ENCODE peak calls at places on chromosomes 16 and 17, in eight cellular contexts. D, B, L, K, Q, Z, N and S are unnamed samples.

GRCh38 chr16:23323224-23324030 is 21.3 kb downstream of the SCNN1B start:
- DNase-seq in D (no peak), B (no peak), L (no peak), K (no peak), Q (no peak), Z (no peak), N (no peak), S (no peak)

GRCh38 chr17:69900829-69901228 is 174.2 kb upstream of the KCNJ16 start:
- DNase-seq in D (no peak), B (no peak), L (no peak), K (no peak), Q (no peak), Z (no peak), N (no peak), S (no peak)

GRCh38 chr17:1367351-1367745 is 32.7 kb downstream of the YWHAE start:
- DNase-seq in D (peak; percentile 54), B (no peak), L (no peak), K (peak; percentile 43), Q (no peak), Z (no peak), N (no peak), S (no peak)

GRCh38 chr17:77329741-77330531 is 189.2 kb downstream of the SEC14L1 start:
- DNase-seq in D (no peak), B (peak; percentile 85), L (no peak), K (no peak), Q (peak; percentile 20), Z (no peak), N (no peak), S (no peak)

GRCh38 chr17:14781123-14781522 is 480.2 kb downstream of the HS3ST3B1 start:
- DNase-seq in D (no peak), B (no peak), L (no peak), K (no peak), Q (no peak), Z (no peak), N (no peak), S (no peak)

GRCh38 chr17:73719588-73720071 is 75.4 kb upstream of the SDK2 start:
- DNase-seq in D (no peak), B (no peak), L (no peak), K (no peak), Q (no peak), Z (no peak), N (no peak), S (no peak)

GRCh38 chr17:64992325-64992802 is 64.2 kb downstream of the GNA13 start:
- DNase-seq in D (peak; percentile 26), B (peak; percentile 18), L (peak; percentile 94), K (peak; percentile 16), Q (peak; percentile 70), Z (no peak), N (no peak), S (peak; percentile 81)

GRCh38 chr16:25177831-25178688 is 38.7 kb upstream of the AQP8 start:
- DNase-seq in D (no peak), B (no peak), L (no peak), K (no peak), Q (peak; percentile 59), Z (no peak), N (no peak), S (no peak)

GRCh38 chr16:4733747-4734062 is 366 bp downstream of the ANKS3 start:
- DNase-seq in D (no peak), B (no peak), L (no peak), K (no peak), Q (no peak), Z (no peak), N (no peak), S (no peak)

GRCh38 chr16:20875358-20875656 is 24.9 kb downstream of the DCUN1D3 start:
- DNase-seq in D (no peak), B (no peak), L (no peak), K (no peak), Q (no peak), Z (no peak), N (no peak), S (no peak)

GRCh38 chr17:10051112-10051511 is 146.0 kb upstream of the RCVRN start:
- DNase-seq in D (peak; percentile 52), B (no peak), L (no peak), K (no peak), Q (no peak), Z (no peak), N (no peak), S (no peak)

GRCh38 chr16:29736112-29736511 is 9.7 kb downstream of the C16orf54 start:
- DNase-seq in D (no peak), B (no peak), L (no peak), K (no peak), Q (no peak), Z (no peak), N (no peak), S (no peak)

GRCh38 chr16:1245452-1246005 is 5.0 kb downstream of the TPSAB1 start:
- DNase-seq in D (no peak), B (no peak), L (no peak), K (no peak), Q (no peak), Z (peak; percentile 18), N (no peak), S (no peak)

GRCh38 chr16:1310832-1311200 is 1.4 kb downstream of the UBE2I start:
- DNase-seq in D (no peak), B (no peak), L (no peak), K (peak; percentile 9), Q (peak; percentile 57), Z (peak; percentile 45), N (no peak), S (no peak)

GRCh38 chr17:50198026-50198669 is 3.3 kb downstream of the COL1A1 start:
- DNase-seq in D (peak; percentile 60), B (no peak), L (no peak), K (peak; percentile 70), Q (peak; percentile 55), Z (peak; percentile 69), N (peak; percentile 34), S (no peak)

GRCh38 chr17:68602267-68602644 is 1.1 kb upstream of the FAM20A start:
- DNase-seq in D (no peak), B (no peak), L (peak; percentile 1), K (no peak), Q (no peak), Z (no peak), N (no peak), S (no peak)

GRCh38 chr17:31530391-31530990 is 139.0 kb downstream of the RAB11FIP4 start:
- DNase-seq in D (no peak), B (no peak), L (no peak), K (no peak), Q (no peak), Z (no peak), N (no peak), S (no peak)

GRCh38 chr16:72832640-72833039 is 215.3 kb downstream of the ZFHX3 start:
- DNase-seq in D (peak; percentile 80), B (peak; percentile 97), L (peak; percentile 23), K (peak; percentile 78), Q (peak; percentile 86), Z (peak; percentile 73), N (peak; percentile 62), S (no peak)

GRCh38 chr16:67405336-67405735 is 10.9 kb downstream of the ZDHHC1 start:
- DNase-seq in D (no peak), B (no peak), L (no peak), K (no peak), Q (no peak), Z (no peak), N (no peak), S (no peak)

GRCh38 chr16:67406111-67406593 is 10.1 kb downstream of the ZDHHC1 start:
- DNase-seq in D (peak; percentile 62), B (peak; percentile 93), L (no peak), K (peak; percentile 61), Q (no peak), Z (no peak), N (no peak), S (no peak)

GRCh38 chr16:67407788-67408452 is 8.4 kb downstream of the ZDHHC1 start:
- DNase-seq in D (no peak), B (no peak), L (no peak), K (no peak), Q (no peak), Z (no peak), N (no peak), S (no peak)

GRCh38 chr16:67406628-67407027 is 9.6 kb downstream of the ZDHHC1 start:
- DNase-seq in D (peak; percentile 88), B (no peak), L (no peak), K (peak; percentile 82), Q (no peak), Z (no peak), N (no peak), S (no peak)

GRCh38 chr16:67407176-67407787 is 9.0 kb downstream of the ZDHHC1 start:
- DNase-seq in D (peak; percentile 49), B (no peak), L (no peak), K (peak; percentile 20), Q (no peak), Z (no peak), N (no peak), S (no peak)
- H3K4me3 ChIP-seq in D (no peak overlapping the region), B (no peak overlapping the region), L (no peak overlapping the region), K (no peak overlapping the region), Q (no peak overlapping the region), Z (no peak overlapping the region), N (no peak overlapping the region), S (no peak overlapping the region)

GRCh38 chr16:85444879-85445778 is 168.0 kb upstream of the GSE1 start:
- DNase-seq in D (no peak), B (no peak), L (no peak), K (no peak), Q (no peak), Z (no peak), N (no peak), S (no peak)
- TF ChIP-seq CTCF in D (no peak), B (no peak), L (no peak), K (no peak), Q (no peak), Z (no peak), N (no peak), S (no peak)

GRCh38 chr16:51509336-51509735 is 358.3 kb upstream of the SALL1 start:
- DNase-seq in D (no peak), B (no peak), L (no peak), K (no peak), Q (no peak), Z (no peak), N (no peak), S (no peak)

GRCh38 chr16:51510416-51510815 is 359.3 kb upstream of the SALL1 start:
- DNase-seq in D (no peak), B (no peak), L (no peak), K (no peak), Q (no peak), Z (no peak), N (no peak), S (no peak)

GRCh38 chr16:51508813-51509212 is 357.7 kb upstream of the SALL1 start:
- DNase-seq in D (peak; percentile 78), B (no peak), L (no peak), K (peak; percentile 87), Q (no peak), Z (no peak), N (no peak), S (no peak)

DNA sequence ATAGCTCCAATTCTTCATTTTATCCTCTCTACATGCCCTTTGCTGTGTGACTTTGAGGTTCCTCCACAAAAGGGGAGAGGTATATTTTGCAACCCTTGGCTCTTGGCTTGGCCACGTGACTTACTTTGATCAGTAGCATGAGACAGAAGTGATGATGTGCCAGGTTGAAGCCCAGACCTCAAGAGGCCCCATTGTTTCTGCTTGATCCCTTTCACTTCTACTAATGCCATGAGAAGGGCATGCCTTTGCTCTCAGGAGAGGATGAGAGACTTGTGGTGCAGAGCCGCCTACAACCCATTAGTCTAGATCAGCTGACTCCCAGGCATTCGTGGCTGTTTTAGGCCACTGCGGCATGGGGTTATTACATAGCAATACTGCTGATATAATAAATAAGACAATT is 356.2 kb upstream of the SALL1 start:
- DNase-seq in D (no peak), B (no peak), L (no peak), K (no peak), Q (no peak), Z (no peak), N (no peak), S (no peak)
- H3K4me3 ChIP-seq in D (no peak overlapping the region), B (no peak overlapping the region), L (no peak overlapping the region), K (no peak overlapping the region), Q (no peak overlapping the region), Z (no peak overlapping the region), N (no peak overlapping the region), S (no peak overlapping the region)

GRCh38 chr17:80018917-80019651 is 16.6 kb downstream of the TBC1D16 start:
- DNase-seq in D (peak; percentile 30), B (no peak), L (no peak), K (no peak), Q (no peak), Z (no peak), N (no peak), S (no peak)
- TF ChIP-seq CTCF in D (no peak), B (no peak), L (no peak), K (no peak), Q (no peak), Z (no peak), N (no peak), S (no peak)